ENCODE peak calls at places on chromosomes 13 and 19, in six cellular contexts. I is tibial nerve, V is ovary, U is K562, W is esophagus squamous epithelium, Z is adrenal gland. E is an unnamed sample.

GRCh38 chr19:37855098-37855497 is 51.3 kb downstream of the WDR87 start:
- DNase-seq in U (no peak), V (no peak), Z (peak; percentile 4), I (no peak), W (no peak), E (no peak)

GRCh38 chr19:7887408-7888144 is 734 bp upstream of the LRRC8E start:
- DNase-seq in W (no peak), Z (no peak), U (no peak), I (no peak), V (no peak), E (no peak)

GRCh38 chr19:18363787-18364186 is 22.2 kb upstream of the GDF15 start:
- DNase-seq in U (no peak), W (no peak), I (no peak), V (peak; percentile 34), Z (peak; percentile 39), E (no peak)

GRCh38 chr13:106151056-106151699 is 384.3 kb downstream of the EFNB2 start:
- DNase-seq in U (no peak), V (no peak), Z (no peak), W (no peak), I (no peak), E (no peak)

GRCh38 chr13:24618219-24618955 is 61.8 kb upstream of the ATP12A start:
- DNase-seq in Z (no peak), V (no peak), I (no peak), U (no peak), W (no peak), E (no peak)

GRCh38 chr19:18291590-18292459 is 10.4 kb upstream of the JUND start:
- DNase-seq in I (peak; percentile 71), U (peak; percentile 88), Z (peak; percentile 91), V (peak; percentile 95), W (peak; percentile 52), E (peak; percentile 61)

GRCh38 chr13:113147206-113147605 is 11.2 kb upstream of the PROZ start:
- DNase-seq in I (no peak), V (peak; percentile 6), Z (no peak), W (no peak), U (no peak), E (no peak)

GRCh38 chr19:4738734-4739133 is 15.1 kb upstream of the DPP9 start:
- DNase-seq in V (no peak), Z (peak; percentile 50), I (no peak), W (no peak), U (no peak), E (peak; percentile 58)

GRCh38 chr19:18158471-18158870 is 5.5 kb downstream of the PIK3R2 start:
- DNase-seq in U (no peak), Z (no peak), V (no peak), W (no peak), I (no peak), E (no peak)

GRCh38 chr19:52188822-52189744 is 769 bp upstream of the PPP2R1A start:
- DNase-seq in Z (peak; percentile 86), U (no peak), I (no peak), V (peak; percentile 85), W (peak; percentile 100), E (no peak)

GRCh38 chr19:52190679-52191293 is 934 bp downstream of the PPP2R1A start:
- DNase-seq in Z (peak; percentile 84), U (no peak), W (no peak), V (no peak), I (no peak), E (no peak)

GRCh38 chr19:52189745-52190678 is at the start of gene PPP2R1A:
- DNase-seq in Z (peak; percentile 100), U (peak; percentile 100), W (peak; percentile 100), I (peak; percentile 99), V (peak; percentile 99), E (peak; percentile 100)

GRCh38 chr19:52191374-52191773 is 1.5 kb downstream of the PPP2R1A start:
- DNase-seq in U (no peak), Z (no peak), W (no peak), V (no peak), I (no peak), E (no peak)

DNA sequence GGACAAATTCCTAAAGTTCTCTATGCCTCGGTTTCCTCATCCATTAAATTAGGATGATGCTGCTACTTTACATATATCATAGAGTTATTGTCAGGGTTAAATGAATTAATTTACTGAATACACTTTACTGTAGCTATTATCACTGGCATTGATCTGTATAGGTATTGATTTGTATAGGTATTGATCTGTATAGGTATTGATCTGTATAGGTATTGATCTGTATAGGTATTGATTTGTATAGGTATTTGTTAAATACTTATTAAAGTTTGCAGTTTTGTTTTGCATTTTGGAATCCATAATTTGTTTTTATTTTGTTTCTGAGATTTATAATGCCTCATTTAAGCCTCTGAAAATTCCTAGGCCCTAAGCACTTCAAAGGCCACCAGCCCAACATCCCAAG is 2.4 kb upstream of the PPP2R1A start:
- DNase-seq in I (no peak), W (no peak), Z (no peak), U (no peak), V (no peak), E (no peak)
- TF ChIP-seq POLR2A in I (no peak), W (no peak), Z (no peak), U (no peak), V (no peak), E (no peak)

GRCh38 chr19:20607943-20608342 is 42.4 kb upstream of the ZNF737 start:
- DNase-seq in Z (no peak), U (no peak), V (no peak), W (no peak), I (no peak), E (no peak)

GRCh38 chr19:20611866-20612265 is 46.3 kb upstream of the ZNF737 start:
- DNase-seq in I (no peak), W (no peak), U (no peak), Z (peak; percentile 39), V (peak; percentile 45), E (no peak)

GRCh38 chr19:20616071-20616470 is 45.3 kb downstream of the ZNF626 start:
- DNase-seq in U (no peak), Z (no peak), I (no peak), V (no peak), W (no peak), E (no peak)

GRCh38 chr19:20612711-20613316 is 47.2 kb upstream of the ZNF737 start:
- DNase-seq in V (peak; percentile 20), I (no peak), W (no peak), Z (peak; percentile 6), U (no peak), E (no peak)
- H3K9me3 ChIP-seq in V (no peaks in the 10 kb centered on the region), I (peaks cover 4% of the 10 kb centered on the region), W (peaks cover 85% of the 10 kb centered on the region), Z (no peaks in the 10 kb centered on the region), U (no peaks in the 10 kb centered on the region), E (no peaks in the 10 kb centered on the region)

GRCh38 chr19:47729799-47730520 is 15.4 kb upstream of the NOP53 start:
- DNase-seq in I (peak; percentile 63), Z (peak; percentile 35), U (peak; percentile 97), V (peak; percentile 77), W (no peak), E (peak; percentile 17)
- TF ChIP-seq POLR2A in I (no peak), Z (no peak), U (peak; percentile 43), V (no peak), W (no peak), E (no peak)

GRCh38 chr13:58376349-58376748 is 744.8 kb downstream of the PCDH17 start:
- DNase-seq in U (no peak), W (no peak), V (no peak), Z (no peak), I (no peak), E (no peak)
- H3K9me3 ChIP-seq in U (no peaks in the 10 kb centered on the region), W (no peaks in the 10 kb centered on the region), V (no peaks in the 10 kb centered on the region), Z (no peaks in the 10 kb centered on the region), I (no peaks in the 10 kb centered on the region), E (no peaks in the 10 kb centered on the region)

DNA sequence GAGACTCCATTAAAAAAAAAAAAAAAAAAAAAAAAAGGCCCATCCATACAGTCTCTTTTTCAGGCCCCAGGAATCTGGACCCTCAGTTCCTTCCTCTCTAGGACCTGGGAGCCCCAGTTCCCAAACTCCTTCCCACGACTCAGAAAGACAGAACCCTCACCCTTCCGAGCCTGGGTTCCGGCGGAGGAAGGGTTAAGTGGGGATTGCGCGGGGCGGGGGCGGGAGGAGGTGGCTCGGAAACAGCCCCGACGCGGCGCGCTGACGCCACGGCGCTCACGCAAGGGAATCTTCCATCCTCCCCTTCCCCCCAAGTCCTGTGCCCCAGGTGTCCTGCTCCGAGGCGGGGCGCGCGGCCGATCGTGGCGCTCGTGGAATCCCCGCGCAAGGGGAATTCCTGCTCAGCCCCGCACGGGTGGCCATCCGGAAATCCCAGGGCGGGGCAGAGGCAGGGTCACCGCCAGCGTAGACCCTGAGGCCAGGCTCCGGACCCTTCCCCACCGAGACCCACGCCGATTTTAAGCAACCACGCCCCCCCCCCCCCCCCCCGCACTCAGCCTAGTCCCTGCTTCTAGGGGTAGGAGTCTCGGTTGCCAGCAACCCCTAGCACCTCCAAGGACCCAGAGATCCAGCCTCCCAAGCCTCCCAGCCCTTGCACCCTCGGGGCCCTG is 659 bp downstream of the NFKBID start:
- DNase-seq in I (peak; percentile 57), U (peak; percentile 87), V (peak; percentile 81), Z (peak; percentile 86), W (peak; percentile 48), E (peak; percentile 66)
- TF ChIP-seq POLR2A in I (peak; percentile 41), U (no peak), V (peak; percentile 50), Z (no peak), W (peak; percentile 37), E (no peak)

E was measured in gastrocnemius medialis.